ENCODE peak calls at places on chromosomes 4 and X, in ten cellular contexts. One of them, this sample, is unnamed.

GRCh38 chr4:183746305-183747229 is 87.5 kb downstream of the TRAPPC11 start:
- DNase-seq in central memory CD8-positive, alpha-beta T cell: no peak
- DNase-seq in OCI-M1: no peak
- DNase-seq in activated naive CD8-positive, alpha-beta T cell treated with anti-CD3 and anti-CD28 coated beads, Interleukin-2, amount 50 U/mL, for 24 hours: no peak
- DNase-seq in CD4-positive, alpha-beta memory T cell: no peak
- DNase-seq in T-helper 22 cell: no peak
- DNase-seq in stimulated activated naive CD8-positive, alpha-beta T cell treated with anti-CD3 and anti-CD28 coated beads, Interleukin-15, Interleukin-2, amounts not matched to agents 100 U/mL and 50 U/mL, for 24 hours: no peak
- DNase-seq in activated gamma-delta T cell treated with anti-CD3 and anti-CD28 coated beads, Interleukin-2, amount 50 U/mL, for 16 hours: no peak
- DNase-seq in frontal cortex: no peak
- DNase-seq in DMS 273 treated with DMSO at 0.1 percent for 48 hours: no peak
- DNase-seq in this sample: no peak

GRCh38 chr4:57078685-57079521 is 31.3 kb downstream of the IGFBP7 start:
- DNase-seq in central memory CD8-positive, alpha-beta T cell: no peak
- DNase-seq in OCI-M1: peak
- DNase-seq in activated naive CD8-positive, alpha-beta T cell treated with anti-CD3 and anti-CD28 coated beads, Interleukin-2, amount 50 U/mL, for 24 hours: no peak
- DNase-seq in CD4-positive, alpha-beta memory T cell: no peak
- DNase-seq in T-helper 22 cell: no peak
- DNase-seq in stimulated activated naive CD8-positive, alpha-beta T cell treated with anti-CD3 and anti-CD28 coated beads, Interleukin-15, Interleukin-2, amounts not matched to agents 100 U/mL and 50 U/mL, for 24 hours: no peak
- DNase-seq in activated gamma-delta T cell treated with anti-CD3 and anti-CD28 coated beads, Interleukin-2, amount 50 U/mL, for 16 hours: no peak
- DNase-seq in frontal cortex: no peak
- DNase-seq in DMS 273 treated with DMSO at 0.1 percent for 48 hours: no peak
- DNase-seq in this sample: no peak

GRCh38 chrX:100748133-100748532 is 16.2 kb upstream of the SYTL4 start:
- DNase-seq in central memory CD8-positive, alpha-beta T cell: no peak
- DNase-seq in OCI-M1: peak
- DNase-seq in activated naive CD8-positive, alpha-beta T cell treated with anti-CD3 and anti-CD28 coated beads, Interleukin-2, amount 50 U/mL, for 24 hours: no peak
- DNase-seq in CD4-positive, alpha-beta memory T cell: no peak
- DNase-seq in T-helper 22 cell: no peak
- DNase-seq in stimulated activated naive CD8-positive, alpha-beta T cell treated with anti-CD3 and anti-CD28 coated beads, Interleukin-15, Interleukin-2, amounts not matched to agents 100 U/mL and 50 U/mL, for 24 hours: no peak
- DNase-seq in activated gamma-delta T cell treated with anti-CD3 and anti-CD28 coated beads, Interleukin-2, amount 50 U/mL, for 16 hours: no peak
- DNase-seq in frontal cortex: no peak
- DNase-seq in DMS 273 treated with DMSO at 0.1 percent for 48 hours: no peak
- DNase-seq in this sample: peak

GRCh38 chrX:10296581-10296980 is 139.8 kb downstream of the CLCN4 start:
- DNase-seq in central memory CD8-positive, alpha-beta T cell: no peak
- DNase-seq in OCI-M1: no peak
- DNase-seq in activated naive CD8-positive, alpha-beta T cell treated with anti-CD3 and anti-CD28 coated beads, Interleukin-2, amount 50 U/mL, for 24 hours: no peak
- DNase-seq in CD4-positive, alpha-beta memory T cell: no peak
- DNase-seq in T-helper 22 cell: no peak
- DNase-seq in stimulated activated naive CD8-positive, alpha-beta T cell treated with anti-CD3 and anti-CD28 coated beads, Interleukin-15, Interleukin-2, amounts not matched to agents 100 U/mL and 50 U/mL, for 24 hours: no peak
- DNase-seq in activated gamma-delta T cell treated with anti-CD3 and anti-CD28 coated beads, Interleukin-2, amount 50 U/mL, for 16 hours: no peak
- DNase-seq in frontal cortex: no peak
- DNase-seq in DMS 273 treated with DMSO at 0.1 percent for 48 hours: no peak
- DNase-seq in this sample: no peak

GRCh38 chr4:80086296-80086695 is 13.3 kb upstream of the ANTXR2 start:
- DNase-seq in central memory CD8-positive, alpha-beta T cell: no peak
- DNase-seq in OCI-M1: peak
- DNase-seq in activated naive CD8-positive, alpha-beta T cell treated with anti-CD3 and anti-CD28 coated beads, Interleukin-2, amount 50 U/mL, for 24 hours: no peak
- DNase-seq in CD4-positive, alpha-beta memory T cell: no peak
- DNase-seq in T-helper 22 cell: no peak
- DNase-seq in stimulated activated naive CD8-positive, alpha-beta T cell treated with anti-CD3 and anti-CD28 coated beads, Interleukin-15, Interleukin-2, amounts not matched to agents 100 U/mL and 50 U/mL, for 24 hours: no peak
- DNase-seq in activated gamma-delta T cell treated with anti-CD3 and anti-CD28 coated beads, Interleukin-2, amount 50 U/mL, for 16 hours: no peak
- DNase-seq in frontal cortex: no peak
- DNase-seq in DMS 273 treated with DMSO at 0.1 percent for 48 hours: no peak
- DNase-seq in this sample: no peak

GRCh38 chr4:110106946-110107325 is 91.5 kb downstream of the ELOVL6 start:
- DNase-seq in central memory CD8-positive, alpha-beta T cell: no peak
- DNase-seq in OCI-M1: no peak
- DNase-seq in activated naive CD8-positive, alpha-beta T cell treated with anti-CD3 and anti-CD28 coated beads, Interleukin-2, amount 50 U/mL, for 24 hours: no peak
- DNase-seq in CD4-positive, alpha-beta memory T cell: no peak
- DNase-seq in T-helper 22 cell: no peak
- DNase-seq in stimulated activated naive CD8-positive, alpha-beta T cell treated with anti-CD3 and anti-CD28 coated beads, Interleukin-15, Interleukin-2, amounts not matched to agents 100 U/mL and 50 U/mL, for 24 hours: no peak
- DNase-seq in activated gamma-delta T cell treated with anti-CD3 and anti-CD28 coated beads, Interleukin-2, amount 50 U/mL, for 16 hours: no peak
- DNase-seq in frontal cortex: no peak
- DNase-seq in DMS 273 treated with DMSO at 0.1 percent for 48 hours: no peak
- DNase-seq in this sample: no peak

GRCh38 chr4:15333692-15334633 is 93.9 kb upstream of the C1QTNF7 start:
- DNase-seq in central memory CD8-positive, alpha-beta T cell: no peak
- DNase-seq in OCI-M1: no peak
- DNase-seq in activated naive CD8-positive, alpha-beta T cell treated with anti-CD3 and anti-CD28 coated beads, Interleukin-2, amount 50 U/mL, for 24 hours: no peak
- DNase-seq in CD4-positive, alpha-beta memory T cell: no peak
- DNase-seq in T-helper 22 cell: no peak
- DNase-seq in stimulated activated naive CD8-positive, alpha-beta T cell treated with anti-CD3 and anti-CD28 coated beads, Interleukin-15, Interleukin-2, amounts not matched to agents 100 U/mL and 50 U/mL, for 24 hours: no peak
- DNase-seq in activated gamma-delta T cell treated with anti-CD3 and anti-CD28 coated beads, Interleukin-2, amount 50 U/mL, for 16 hours: no peak
- DNase-seq in frontal cortex: no peak
- DNase-seq in DMS 273 treated with DMSO at 0.1 percent for 48 hours: no peak
- DNase-seq in this sample: no peak

GRCh38 chrX:1322393-1322792 is 14.2 kb upstream of the IL3RA start:
- DNase-seq in central memory CD8-positive, alpha-beta T cell: no peak
- DNase-seq in OCI-M1: no peak
- DNase-seq in activated naive CD8-positive, alpha-beta T cell treated with anti-CD3 and anti-CD28 coated beads, Interleukin-2, amount 50 U/mL, for 24 hours: peak
- DNase-seq in CD4-positive, alpha-beta memory T cell: no peak
- DNase-seq in T-helper 22 cell: no peak
- DNase-seq in stimulated activated naive CD8-positive, alpha-beta T cell treated with anti-CD3 and anti-CD28 coated beads, Interleukin-15, Interleukin-2, amounts not matched to agents 100 U/mL and 50 U/mL, for 24 hours: peak
- DNase-seq in activated gamma-delta T cell treated with anti-CD3 and anti-CD28 coated beads, Interleukin-2, amount 50 U/mL, for 16 hours: no peak
- DNase-seq in frontal cortex: no peak
- DNase-seq in DMS 273 treated with DMSO at 0.1 percent for 48 hours: no peak
- DNase-seq in this sample: no peak

GRCh38 chrX:121191779-121192178 is 144.4 kb downstream of the GLUD2 start:
- DNase-seq in central memory CD8-positive, alpha-beta T cell: no peak
- DNase-seq in OCI-M1: no peak
- DNase-seq in activated naive CD8-positive, alpha-beta T cell treated with anti-CD3 and anti-CD28 coated beads, Interleukin-2, amount 50 U/mL, for 24 hours: no peak
- DNase-seq in CD4-positive, alpha-beta memory T cell: no peak
- DNase-seq in T-helper 22 cell: no peak
- DNase-seq in stimulated activated naive CD8-positive, alpha-beta T cell treated with anti-CD3 and anti-CD28 coated beads, Interleukin-15, Interleukin-2, amounts not matched to agents 100 U/mL and 50 U/mL, for 24 hours: no peak
- DNase-seq in activated gamma-delta T cell treated with anti-CD3 and anti-CD28 coated beads, Interleukin-2, amount 50 U/mL, for 16 hours: no peak
- DNase-seq in frontal cortex: no peak
- DNase-seq in DMS 273 treated with DMSO at 0.1 percent for 48 hours: no peak
- DNase-seq in this sample: no peak

GRCh38 chr4:184506527-184507121 is 32.3 kb upstream of the IRF2 start:
- DNase-seq in central memory CD8-positive, alpha-beta T cell: no peak
- DNase-seq in OCI-M1: peak
- DNase-seq in activated naive CD8-positive, alpha-beta T cell treated with anti-CD3 and anti-CD28 coated beads, Interleukin-2, amount 50 U/mL, for 24 hours: peak
- DNase-seq in CD4-positive, alpha-beta memory T cell: no peak
- DNase-seq in T-helper 22 cell: no peak
- DNase-seq in stimulated activated naive CD8-positive, alpha-beta T cell treated with anti-CD3 and anti-CD28 coated beads, Interleukin-15, Interleukin-2, amounts not matched to agents 100 U/mL and 50 U/mL, for 24 hours: peak
- DNase-seq in activated gamma-delta T cell treated with anti-CD3 and anti-CD28 coated beads, Interleukin-2, amount 50 U/mL, for 16 hours: no peak
- DNase-seq in frontal cortex: peak
- DNase-seq in DMS 273 treated with DMSO at 0.1 percent for 48 hours: no peak
- DNase-seq in this sample: no peak

GRCh38 chr4:88226143-88226542 is 58.2 kb downstream of the PPM1K start:
- DNase-seq in central memory CD8-positive, alpha-beta T cell: no peak
- DNase-seq in OCI-M1: no peak
- DNase-seq in activated naive CD8-positive, alpha-beta T cell treated with anti-CD3 and anti-CD28 coated beads, Interleukin-2, amount 50 U/mL, for 24 hours: no peak
- DNase-seq in CD4-positive, alpha-beta memory T cell: no peak
- DNase-seq in T-helper 22 cell: no peak
- DNase-seq in stimulated activated naive CD8-positive, alpha-beta T cell treated with anti-CD3 and anti-CD28 coated beads, Interleukin-15, Interleukin-2, amounts not matched to agents 100 U/mL and 50 U/mL, for 24 hours: no peak
- DNase-seq in activated gamma-delta T cell treated with anti-CD3 and anti-CD28 coated beads, Interleukin-2, amount 50 U/mL, for 16 hours: no peak
- DNase-seq in frontal cortex: no peak
- DNase-seq in DMS 273 treated with DMSO at 0.1 percent for 48 hours: no peak
- DNase-seq in this sample: no peak

GRCh38 chr4:152310223-152310622 is 225.7 kb downstream of the FBXW7 start:
- DNase-seq in central memory CD8-positive, alpha-beta T cell: no peak
- DNase-seq in OCI-M1: no peak
- DNase-seq in activated naive CD8-positive, alpha-beta T cell treated with anti-CD3 and anti-CD28 coated beads, Interleukin-2, amount 50 U/mL, for 24 hours: no peak
- DNase-seq in CD4-positive, alpha-beta memory T cell: no peak
- DNase-seq in T-helper 22 cell: no peak
- DNase-seq in stimulated activated naive CD8-positive, alpha-beta T cell treated with anti-CD3 and anti-CD28 coated beads, Interleukin-15, Interleukin-2, amounts not matched to agents 100 U/mL and 50 U/mL, for 24 hours: no peak
- DNase-seq in activated gamma-delta T cell treated with anti-CD3 and anti-CD28 coated beads, Interleukin-2, amount 50 U/mL, for 16 hours: no peak
- DNase-seq in frontal cortex: no peak
- DNase-seq in DMS 273 treated with DMSO at 0.1 percent for 48 hours: no peak
- DNase-seq in this sample: peak

GRCh38 chr4:101865501-101866062 is 75.1 kb downstream of the BANK1 start:
- DNase-seq in central memory CD8-positive, alpha-beta T cell: no peak
- DNase-seq in OCI-M1: no peak
- DNase-seq in activated naive CD8-positive, alpha-beta T cell treated with anti-CD3 and anti-CD28 coated beads, Interleukin-2, amount 50 U/mL, for 24 hours: no peak
- DNase-seq in CD4-positive, alpha-beta memory T cell: no peak
- DNase-seq in T-helper 22 cell: no peak
- DNase-seq in stimulated activated naive CD8-positive, alpha-beta T cell treated with anti-CD3 and anti-CD28 coated beads, Interleukin-15, Interleukin-2, amounts not matched to agents 100 U/mL and 50 U/mL, for 24 hours: no peak
- DNase-seq in activated gamma-delta T cell treated with anti-CD3 and anti-CD28 coated beads, Interleukin-2, amount 50 U/mL, for 16 hours: no peak
- DNase-seq in frontal cortex: no peak
- DNase-seq in DMS 273 treated with DMSO at 0.1 percent for 48 hours: no peak
- DNase-seq in this sample: no peak

GRCh38 chr4:101961144-101961543 is 170.6 kb downstream of the BANK1 start:
- DNase-seq in central memory CD8-positive, alpha-beta T cell: no peak
- DNase-seq in OCI-M1: no peak
- DNase-seq in activated naive CD8-positive, alpha-beta T cell treated with anti-CD3 and anti-CD28 coated beads, Interleukin-2, amount 50 U/mL, for 24 hours: no peak
- DNase-seq in CD4-positive, alpha-beta memory T cell: no peak
- DNase-seq in T-helper 22 cell: no peak
- DNase-seq in stimulated activated naive CD8-positive, alpha-beta T cell treated with anti-CD3 and anti-CD28 coated beads, Interleukin-15, Interleukin-2, amounts not matched to agents 100 U/mL and 50 U/mL, for 24 hours: no peak
- DNase-seq in activated gamma-delta T cell treated with anti-CD3 and anti-CD28 coated beads, Interleukin-2, amount 50 U/mL, for 16 hours: no peak
- DNase-seq in frontal cortex: no peak
- DNase-seq in DMS 273 treated with DMSO at 0.1 percent for 48 hours: no peak
- DNase-seq in this sample: peak

GRCh38 chr4:31649878-31650277 is 929.7 kb downstream of the PCDH7 start:
- DNase-seq in central memory CD8-positive, alpha-beta T cell: no peak
- DNase-seq in OCI-M1: no peak
- DNase-seq in activated naive CD8-positive, alpha-beta T cell treated with anti-CD3 and anti-CD28 coated beads, Interleukin-2, amount 50 U/mL, for 24 hours: no peak
- DNase-seq in CD4-positive, alpha-beta memory T cell: no peak
- DNase-seq in T-helper 22 cell: no peak
- DNase-seq in stimulated activated naive CD8-positive, alpha-beta T cell treated with anti-CD3 and anti-CD28 coated beads, Interleukin-15, Interleukin-2, amounts not matched to agents 100 U/mL and 50 U/mL, for 24 hours: no peak
- DNase-seq in activated gamma-delta T cell treated with anti-CD3 and anti-CD28 coated beads, Interleukin-2, amount 50 U/mL, for 16 hours: no peak
- DNase-seq in frontal cortex: no peak
- DNase-seq in DMS 273 treated with DMSO at 0.1 percent for 48 hours: no peak
- DNase-seq in this sample: no peak

GRCh38 chrX:20664774-20665173 is 398.1 kb upstream of the RPS6KA3 start:
- DNase-seq in central memory CD8-positive, alpha-beta T cell: no peak
- DNase-seq in OCI-M1: no peak
- DNase-seq in activated naive CD8-positive, alpha-beta T cell treated with anti-CD3 and anti-CD28 coated beads, Interleukin-2, amount 50 U/mL, for 24 hours: no peak
- DNase-seq in CD4-positive, alpha-beta memory T cell: no peak
- DNase-seq in T-helper 22 cell: no peak
- DNase-seq in stimulated activated naive CD8-positive, alpha-beta T cell treated with anti-CD3 and anti-CD28 coated beads, Interleukin-15, Interleukin-2, amounts not matched to agents 100 U/mL and 50 U/mL, for 24 hours: no peak
- DNase-seq in activated gamma-delta T cell treated with anti-CD3 and anti-CD28 coated beads, Interleukin-2, amount 50 U/mL, for 16 hours: no peak
- DNase-seq in frontal cortex: no peak
- DNase-seq in DMS 273 treated with DMSO at 0.1 percent for 48 hours: no peak
- DNase-seq in this sample: no peak

GRCh38 chr4:159178147-159178541 is 75.3 kb downstream of the RAPGEF2 start:
- DNase-seq in central memory CD8-positive, alpha-beta T cell: no peak
- DNase-seq in OCI-M1: peak
- DNase-seq in activated naive CD8-positive, alpha-beta T cell treated with anti-CD3 and anti-CD28 coated beads, Interleukin-2, amount 50 U/mL, for 24 hours: no peak
- DNase-seq in CD4-positive, alpha-beta memory T cell: no peak
- DNase-seq in T-helper 22 cell: no peak
- DNase-seq in stimulated activated naive CD8-positive, alpha-beta T cell treated with anti-CD3 and anti-CD28 coated beads, Interleukin-15, Interleukin-2, amounts not matched to agents 100 U/mL and 50 U/mL, for 24 hours: no peak
- DNase-seq in activated gamma-delta T cell treated with anti-CD3 and anti-CD28 coated beads, Interleukin-2, amount 50 U/mL, for 16 hours: no peak
- DNase-seq in frontal cortex: no peak
- DNase-seq in DMS 273 treated with DMSO at 0.1 percent for 48 hours: no peak
- DNase-seq in this sample: no peak

GRCh38 chr4:37973481-37973880 is 13.3 kb downstream of the PTTG2 start:
- DNase-seq in central memory CD8-positive, alpha-beta T cell: no peak
- DNase-seq in OCI-M1: no peak
- DNase-seq in activated naive CD8-positive, alpha-beta T cell treated with anti-CD3 and anti-CD28 coated beads, Interleukin-2, amount 50 U/mL, for 24 hours: no peak
- DNase-seq in CD4-positive, alpha-beta memory T cell: no peak
- DNase-seq in T-helper 22 cell: no peak
- DNase-seq in stimulated activated naive CD8-positive, alpha-beta T cell treated with anti-CD3 and anti-CD28 coated beads, Interleukin-15, Interleukin-2, amounts not matched to agents 100 U/mL and 50 U/mL, for 24 hours: no peak
- DNase-seq in activated gamma-delta T cell treated with anti-CD3 and anti-CD28 coated beads, Interleukin-2, amount 50 U/mL, for 16 hours: no peak
- DNase-seq in frontal cortex: no peak
- DNase-seq in DMS 273 treated with DMSO at 0.1 percent for 48 hours: no peak
- DNase-seq in this sample: no peak

GRCh38 chr4:88033309-88033708 is 25.9 kb downstream of the PKD2 start:
- DNase-seq in central memory CD8-positive, alpha-beta T cell: peak
- DNase-seq in OCI-M1: peak
- DNase-seq in activated naive CD8-positive, alpha-beta T cell treated with anti-CD3 and anti-CD28 coated beads, Interleukin-2, amount 50 U/mL, for 24 hours: peak
- DNase-seq in CD4-positive, alpha-beta memory T cell: peak
- DNase-seq in T-helper 22 cell: no peak
- DNase-seq in stimulated activated naive CD8-positive, alpha-beta T cell treated with anti-CD3 and anti-CD28 coated beads, Interleukin-15, Interleukin-2, amounts not matched to agents 100 U/mL and 50 U/mL, for 24 hours: peak
- DNase-seq in activated gamma-delta T cell treated with anti-CD3 and anti-CD28 coated beads, Interleukin-2, amount 50 U/mL, for 16 hours: no peak
- DNase-seq in frontal cortex: peak
- DNase-seq in DMS 273 treated with DMSO at 0.1 percent for 48 hours: no peak
- DNase-seq in this sample: peak

GRCh38 chrX:97858592-97858991 is 974.9 kb downstream of the RPA4 start:
- DNase-seq in central memory CD8-positive, alpha-beta T cell: no peak
- DNase-seq in OCI-M1: no peak
- DNase-seq in activated naive CD8-positive, alpha-beta T cell treated with anti-CD3 and anti-CD28 coated beads, Interleukin-2, amount 50 U/mL, for 24 hours: no peak
- DNase-seq in CD4-positive, alpha-beta memory T cell: no peak
- DNase-seq in T-helper 22 cell: no peak
- DNase-seq in stimulated activated naive CD8-positive, alpha-beta T cell treated with anti-CD3 and anti-CD28 coated beads, Interleukin-15, Interleukin-2, amounts not matched to agents 100 U/mL and 50 U/mL, for 24 hours: no peak
- DNase-seq in activated gamma-delta T cell treated with anti-CD3 and anti-CD28 coated beads, Interleukin-2, amount 50 U/mL, for 16 hours: no peak
- DNase-seq in frontal cortex: no peak
- DNase-seq in DMS 273 treated with DMSO at 0.1 percent for 48 hours: no peak
- DNase-seq in this sample: no peak

GRCh38 chr4:187433141-187433540 is 562.4 kb upstream of the ZFP42 start:
- DNase-seq in central memory CD8-positive, alpha-beta T cell: no peak
- DNase-seq in OCI-M1: no peak
- DNase-seq in activated naive CD8-positive, alpha-beta T cell treated with anti-CD3 and anti-CD28 coated beads, Interleukin-2, amount 50 U/mL, for 24 hours: no peak
- DNase-seq in CD4-positive, alpha-beta memory T cell: no peak
- DNase-seq in T-helper 22 cell: no peak
- DNase-seq in stimulated activated naive CD8-positive, alpha-beta T cell treated with anti-CD3 and anti-CD28 coated beads, Interleukin-15, Interleukin-2, amounts not matched to agents 100 U/mL and 50 U/mL, for 24 hours: no peak
- DNase-seq in activated gamma-delta T cell treated with anti-CD3 and anti-CD28 coated beads, Interleukin-2, amount 50 U/mL, for 16 hours: no peak
- DNase-seq in frontal cortex: no peak
- DNase-seq in DMS 273 treated with DMSO at 0.1 percent for 48 hours: no peak
- DNase-seq in this sample: no peak

GRCh38 chrX:17802756-17803155 is 58.3 kb downstream of the RAI2 start:
- DNase-seq in central memory CD8-positive, alpha-beta T cell: no peak
- DNase-seq in OCI-M1: no peak
- DNase-seq in activated naive CD8-positive, alpha-beta T cell treated with anti-CD3 and anti-CD28 coated beads, Interleukin-2, amount 50 U/mL, for 24 hours: no peak
- DNase-seq in CD4-positive, alpha-beta memory T cell: no peak
- DNase-seq in T-helper 22 cell: no peak
- DNase-seq in stimulated activated naive CD8-positive, alpha-beta T cell treated with anti-CD3 and anti-CD28 coated beads, Interleukin-15, Interleukin-2, amounts not matched to agents 100 U/mL and 50 U/mL, for 24 hours: no peak
- DNase-seq in activated gamma-delta T cell treated with anti-CD3 and anti-CD28 coated beads, Interleukin-2, amount 50 U/mL, for 16 hours: no peak
- DNase-seq in frontal cortex: no peak
- DNase-seq in DMS 273 treated with DMSO at 0.1 percent for 48 hours: no peak
- DNase-seq in this sample: no peak

GRCh38 chrX:13029831-13030771 is 14.3 kb downstream of the FAM9C start:
- DNase-seq in central memory CD8-positive, alpha-beta T cell: no peak
- DNase-seq in OCI-M1: no peak
- DNase-seq in activated naive CD8-positive, alpha-beta T cell treated with anti-CD3 and anti-CD28 coated beads, Interleukin-2, amount 50 U/mL, for 24 hours: no peak
- DNase-seq in CD4-positive, alpha-beta memory T cell: peak
- DNase-seq in T-helper 22 cell: no peak
- DNase-seq in stimulated activated naive CD8-positive, alpha-beta T cell treated with anti-CD3 and anti-CD28 coated beads, Interleukin-15, Interleukin-2, amounts not matched to agents 100 U/mL and 50 U/mL, for 24 hours: no peak
- DNase-seq in activated gamma-delta T cell treated with anti-CD3 and anti-CD28 coated beads, Interleukin-2, amount 50 U/mL, for 16 hours: no peak
- DNase-seq in frontal cortex: no peak
- DNase-seq in DMS 273 treated with DMSO at 0.1 percent for 48 hours: no peak
- DNase-seq in this sample: peak

GRCh38 chrX:144616317-144616716 is 631.0 kb upstream of the SPANXN1 start:
- DNase-seq in central memory CD8-positive, alpha-beta T cell: no peak
- DNase-seq in OCI-M1: no peak
- DNase-seq in activated naive CD8-positive, alpha-beta T cell treated with anti-CD3 and anti-CD28 coated beads, Interleukin-2, amount 50 U/mL, for 24 hours: no peak
- DNase-seq in CD4-positive, alpha-beta memory T cell: no peak
- DNase-seq in T-helper 22 cell: no peak
- DNase-seq in stimulated activated naive CD8-positive, alpha-beta T cell treated with anti-CD3 and anti-CD28 coated beads, Interleukin-15, Interleukin-2, amounts not matched to agents 100 U/mL and 50 U/mL, for 24 hours: no peak
- DNase-seq in activated gamma-delta T cell treated with anti-CD3 and anti-CD28 coated beads, Interleukin-2, amount 50 U/mL, for 16 hours: no peak
- DNase-seq in frontal cortex: no peak
- DNase-seq in DMS 273 treated with DMSO at 0.1 percent for 48 hours: no peak
- DNase-seq in this sample: no peak

GRCh38 chr4:100190643-100191600 is 654 bp upstream of the DDIT4L start:
- DNase-seq in central memory CD8-positive, alpha-beta T cell: no peak
- DNase-seq in OCI-M1: no peak
- DNase-seq in activated naive CD8-positive, alpha-beta T cell treated with anti-CD3 and anti-CD28 coated beads, Interleukin-2, amount 50 U/mL, for 24 hours: no peak
- DNase-seq in CD4-positive, alpha-beta memory T cell: no peak
- DNase-seq in T-helper 22 cell: no peak
- DNase-seq in stimulated activated naive CD8-positive, alpha-beta T cell treated with anti-CD3 and anti-CD28 coated beads, Interleukin-15, Interleukin-2, amounts not matched to agents 100 U/mL and 50 U/mL, for 24 hours: no peak
- DNase-seq in activated gamma-delta T cell treated with anti-CD3 and anti-CD28 coated beads, Interleukin-2, amount 50 U/mL, for 16 hours: no peak
- DNase-seq in frontal cortex: no peak
- DNase-seq in DMS 273 treated with DMSO at 0.1 percent for 48 hours: no peak
- DNase-seq in this sample: peak

GRCh38 chrX:153869473-153870287 is 16.3 kb downstream of the L1CAM start:
- DNase-seq in central memory CD8-positive, alpha-beta T cell: no peak
- DNase-seq in OCI-M1: no peak
- DNase-seq in activated naive CD8-positive, alpha-beta T cell treated with anti-CD3 and anti-CD28 coated beads, Interleukin-2, amount 50 U/mL, for 24 hours: no peak
- DNase-seq in CD4-positive, alpha-beta memory T cell: no peak
- DNase-seq in T-helper 22 cell: no peak
- DNase-seq in stimulated activated naive CD8-positive, alpha-beta T cell treated with anti-CD3 and anti-CD28 coated beads, Interleukin-15, Interleukin-2, amounts not matched to agents 100 U/mL and 50 U/mL, for 24 hours: no peak
- DNase-seq in activated gamma-delta T cell treated with anti-CD3 and anti-CD28 coated beads, Interleukin-2, amount 50 U/mL, for 16 hours: no peak
- DNase-seq in frontal cortex: no peak
- DNase-seq in DMS 273 treated with DMSO at 0.1 percent for 48 hours: no peak
- DNase-seq in this sample: no peak

GRCh38 chrX:17525762-17526555 is 151.0 kb downstream of the NHS start:
- DNase-seq in central memory CD8-positive, alpha-beta T cell: no peak
- DNase-seq in OCI-M1: no peak
- DNase-seq in activated naive CD8-positive, alpha-beta T cell treated with anti-CD3 and anti-CD28 coated beads, Interleukin-2, amount 50 U/mL, for 24 hours: no peak
- DNase-seq in CD4-positive, alpha-beta memory T cell: no peak
- DNase-seq in T-helper 22 cell: no peak
- DNase-seq in stimulated activated naive CD8-positive, alpha-beta T cell treated with anti-CD3 and anti-CD28 coated beads, Interleukin-15, Interleukin-2, amounts not matched to agents 100 U/mL and 50 U/mL, for 24 hours: no peak
- DNase-seq in activated gamma-delta T cell treated with anti-CD3 and anti-CD28 coated beads, Interleukin-2, amount 50 U/mL, for 16 hours: no peak
- DNase-seq in frontal cortex: no peak
- DNase-seq in DMS 273 treated with DMSO at 0.1 percent for 48 hours: no peak
- DNase-seq in this sample: no peak

GRCh38 chrX:153396320-153397195 is 4.6 kb downstream of the PNMA6E start:
- DNase-seq in central memory CD8-positive, alpha-beta T cell: no peak
- DNase-seq in OCI-M1: no peak
- DNase-seq in activated naive CD8-positive, alpha-beta T cell treated with anti-CD3 and anti-CD28 coated beads, Interleukin-2, amount 50 U/mL, for 24 hours: no peak
- DNase-seq in CD4-positive, alpha-beta memory T cell: no peak
- DNase-seq in T-helper 22 cell: no peak
- DNase-seq in stimulated activated naive CD8-positive, alpha-beta T cell treated with anti-CD3 and anti-CD28 coated beads, Interleukin-15, Interleukin-2, amounts not matched to agents 100 U/mL and 50 U/mL, for 24 hours: no peak
- DNase-seq in activated gamma-delta T cell treated with anti-CD3 and anti-CD28 coated beads, Interleukin-2, amount 50 U/mL, for 16 hours: no peak
- DNase-seq in frontal cortex: no peak
- DNase-seq in DMS 273 treated with DMSO at 0.1 percent for 48 hours: no peak
- DNase-seq in this sample: no peak